ENCODE peak calls at places on chromosome 4, in nine cellular contexts. S, C, A, X, N, I, E, G and D are unnamed samples.

GRCh38 chr4:85772470-85772869 is 297.5 kb downstream of the ARHGAP24 start:
- DNase-seq in A (no peak), N (no peak), C (no peak), E (no peak), G (no peak), I (no peak), S (no peak), X (no peak), D (no peak)

GRCh38 chr4:43339435-43339834 is 446.9 kb downstream of the GRXCR1 start:
- DNase-seq in C (peak; percentile 71), S (no peak), E (no peak), N (no peak), A (no peak), X (no peak), I (no peak), G (no peak), D (no peak)

GRCh38 chr4:174389439-174389838 is 105.7 kb downstream of the CEP44 start:
- DNase-seq in G (no peak), S (no peak), X (no peak), E (no peak), A (no peak), N (no peak), C (no peak), I (no peak), D (no peak)

GRCh38 chr4:98468744-98469143 is 189.7 kb downstream of the TSPAN5 start:
- DNase-seq in G (no peak), S (no peak), C (peak; percentile 34), A (no peak), E (peak; percentile 32), N (no peak), I (no peak), X (no peak), D (no peak)

GRCh38 chr4:37968747-37969146 is 8.5 kb downstream of the PTTG2 start:
- DNase-seq in A (no peak), E (no peak), N (no peak), I (no peak), C (no peak), G (no peak), X (no peak), S (no peak), D (no peak)

GRCh38 chr4:146522862-146523205 is 1.1 kb upstream of the SLC10A7 start:
- DNase-seq in N (no peak), G (no peak), X (no peak), E (no peak), I (no peak), C (peak; percentile 12), S (no peak), A (no peak), D (no peak)

GRCh38 chr4:145213245-145213644 is 32.9 kb upstream of the OTUD4 start:
- DNase-seq in S (no peak), G (no peak), N (no peak), I (no peak), X (no peak), C (no peak), E (no peak), A (no peak), D (no peak)

GRCh38 chr4:173202395-173202794 is 33.8 kb downstream of the GALNT7 start:
- DNase-seq in I (no peak), S (no peak), A (no peak), X (no peak), G (no peak), E (no peak), N (no peak), C (no peak), D (no peak)

GRCh38 chr4:174012135-174012923 is 271.1 kb downstream of the FBXO8 start:
- DNase-seq in E (no peak), C (no peak), A (no peak), I (no peak), G (no peak), N (no peak), X (no peak), S (no peak), D (no peak)

GRCh38 chr4:8296491-8296890 is 26.9 kb downstream of the HTRA3 start:
- DNase-seq in S (no peak), C (no peak), I (peak; percentile 45), E (no peak), G (no peak), A (no peak), N (no peak), X (no peak), D (no peak)

GRCh38 chr4:146370841-146371240 is 150.9 kb downstream of the SLC10A7 start:
- DNase-seq in C (no peak), A (no peak), E (no peak), S (no peak), G (no peak), I (no peak), X (no peak), N (no peak), D (no peak)

GRCh38 chr4:8407316-8407715 is 33.2 kb downstream of the ACOX3 start:
- DNase-seq in I (no peak), C (no peak), A (no peak), G (no peak), S (no peak), E (no peak), X (no peak), N (no peak), D (no peak)

GRCh38 chr4:85779165-85779564 is 304.2 kb downstream of the ARHGAP24 start:
- DNase-seq in A (no peak), I (no peak), C (peak; percentile 69), N (no peak), S (no peak), X (no peak), G (no peak), E (no peak), D (no peak)

GRCh38 chr4:121233982-121234381 is 69.9 kb upstream of the TNIP3 start:
- DNase-seq in S (no peak), C (no peak), X (no peak), E (no peak), N (no peak), I (no peak), G (no peak), A (no peak), D (no peak)

GRCh38 chr4:52780206-52780605 is 29.0 kb upstream of the ERVMER34-1 start:
- DNase-seq in E (peak; percentile 34), I (no peak), G (no peak), N (no peak), S (no peak), C (peak; percentile 65), A (no peak), X (no peak), D (no peak)

GRCh38 chr4:90024519-90024918 is 102.7 kb upstream of the CCSER1 start:
- DNase-seq in I (no peak), G (no peak), N (no peak), S (no peak), A (no peak), X (no peak), C (no peak), E (no peak), D (no peak)

GRCh38 chr4:90028460-90028859 is 98.7 kb upstream of the CCSER1 start:
- DNase-seq in I (no peak), E (no peak), S (no peak), N (no peak), G (no peak), C (no peak), X (no peak), A (no peak), D (no peak)

GRCh38 chr4:90027565-90027964 is 99.6 kb upstream of the CCSER1 start:
- DNase-seq in N (no peak), C (no peak), S (no peak), A (no peak), G (no peak), I (no peak), E (no peak), X (peak; percentile 11), D (no peak)

GRCh38 chr4:90030202-90030601 is 97.0 kb upstream of the CCSER1 start:
- DNase-seq in A (no peak), N (no peak), S (no peak), X (no peak), C (no peak), I (no peak), E (no peak), G (no peak), D (no peak)

GRCh38 chr4:90025248-90025647 is 101.9 kb upstream of the CCSER1 start:
- DNase-seq in S (no peak), E (no peak), X (no peak), A (no peak), N (no peak), C (peak; percentile 10), G (no peak), I (no peak), D (no peak)
- TF ChIP-seq CTCF in S (peak; percentile 56), E (peak; percentile 29), X (peak; percentile 36), A (no peak), N (no peak), C (no peak), G (peak; percentile 23), I (no peak), D (no peak)

GRCh38 chr4:186764457-186764856 is 40.8 kb upstream of the FAT1 start:
- DNase-seq in C (no peak), E (no peak), N (no peak), A (no peak), G (no peak), S (no peak), I (no peak), X (no peak), D (no peak)
- H3K27ac ChIP-seq in C (no peak overlapping the region), E (no peak overlapping the region), N (no peak overlapping the region), A (peak overlapping the region; percentile 77), G (no peak overlapping the region), S (no peak overlapping the region), I (no peak overlapping the region), X (no peak overlapping the region), D (no peak overlapping the region)

DNA sequence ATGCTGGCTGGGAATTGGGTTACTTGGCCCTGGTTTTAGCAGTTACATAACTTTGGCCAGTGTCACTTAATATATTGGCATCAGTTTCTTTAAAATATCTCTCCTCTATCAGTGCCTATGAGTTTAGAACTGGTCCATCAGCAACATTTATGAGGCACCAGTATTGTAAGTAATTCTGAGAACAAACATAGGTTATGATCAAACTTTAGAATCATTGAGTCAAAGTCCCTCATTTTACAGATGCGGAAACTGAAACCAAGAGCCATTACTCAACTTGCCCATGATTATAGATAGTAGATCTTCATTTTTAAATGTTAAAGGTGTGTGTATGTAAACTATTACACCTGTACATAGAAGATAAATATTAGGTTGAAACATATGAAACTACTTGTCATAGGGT is 4.5 kb downstream of the NIPAL1 start:
- DNase-seq in A (no peak), X (no peak), C (no peak), G (no peak), E (no peak), N (no peak), I (no peak), S (no peak), D (no peak)
- H3K27me3 ChIP-seq in A (no peaks in the 10 kb centered on the region), X (peaks cover 16% of the 10 kb centered on the region), C (no peaks in the 10 kb centered on the region), G (peaks cover 4% of the 10 kb centered on the region), E (peaks cover 14% of the 10 kb centered on the region), N (no peaks in the 10 kb centered on the region), I (no peaks in the 10 kb centered on the region), S (no peaks in the 10 kb centered on the region), D (no peaks in the 10 kb centered on the region)

DNA sequence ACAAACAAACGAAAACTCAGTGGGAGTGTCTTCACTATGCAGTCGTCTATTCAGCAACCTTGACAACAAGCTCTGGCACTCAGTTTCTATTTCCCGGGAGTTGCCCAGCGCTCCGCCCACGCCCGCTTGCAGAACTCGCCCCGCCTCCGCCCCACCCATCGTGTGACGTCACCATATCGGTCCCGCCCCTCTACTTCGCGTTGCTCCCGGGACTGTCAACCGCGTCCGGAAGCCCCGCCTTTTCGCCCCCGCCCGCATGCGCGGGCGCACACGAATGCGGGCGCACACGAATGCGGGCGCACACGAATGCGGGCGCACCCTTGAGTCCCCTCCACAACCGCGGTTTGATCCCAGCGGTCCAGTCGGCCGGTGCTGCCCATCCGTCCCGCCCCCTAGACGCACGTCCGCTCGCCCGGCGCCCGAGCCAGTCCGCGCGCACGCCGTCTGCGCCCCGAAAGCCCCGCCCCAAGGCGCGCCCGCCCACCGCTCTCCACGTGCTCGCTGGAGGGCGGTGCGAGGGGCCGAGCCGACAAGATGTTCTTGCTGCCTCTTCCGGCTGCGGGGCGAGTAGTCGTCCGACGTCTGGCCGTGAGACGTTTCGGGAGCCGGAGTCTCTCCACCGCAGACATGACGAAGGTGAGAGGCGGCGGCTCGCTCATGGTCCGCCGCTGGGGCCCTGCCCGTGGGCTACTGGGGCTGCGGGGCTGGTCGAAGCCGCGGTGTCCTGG is at the start of gene LAP3:
- DNase-seq in E (peak; percentile 98), A (peak; percentile 100), C (peak; percentile 95), N (peak; percentile 97), I (peak; percentile 99), S (peak; percentile 97), X (peak; percentile 97), G (peak; percentile 99), D (peak; percentile 99)
- TF ChIP-seq CTCF in E (no peak), A (no peak), C (no peak), N (no peak), I (no peak), S (no peak), X (no peak), G (no peak), D (no peak)